ENCODE peak calls at places on chromosomes 13 and 19, in six cellular contexts. Z is IMR-90, O is H9, M is neuronal stem cell, R is trophoblast cell, W is H1. P is an unnamed sample.

GRCh38 chr13:108850706-108851105 is 221.3 kb downstream of the MYO16 start:
- DNase-seq in Z (no peak), O (no peak), M (no peak), R (no peak), W (no peak), P (no peak)

GRCh38 chr13:71124230-71124629 is 742.8 kb downstream of the DACH1 start:
- DNase-seq in Z (no peak), O (no peak), M (no peak), R (no peak), W (no peak), P (no peak)

GRCh38 chr13:50098693-50099092 is 83.4 kb downstream of the KCNRG start:
- DNase-seq in Z (no peak), O (no peak), M (no peak), R (no peak), W (no peak), P (no peak)

GRCh38 chr13:73608157-73608516 is 526.1 kb downstream of the KLF12 start:
- DNase-seq in Z (no peak), O (no peak), M (no peak), R (no peak), W (no peak), P (no peak)

GRCh38 chr19:42078058-42078457 is 2.1 kb downstream of the ZNF574 start:
- DNase-seq in Z (no peak), O (no peak), M (no peak), R (no peak), W (no peak), P (no peak)

GRCh38 chr13:60627071-60627686 is 230.2 kb downstream of the TDRD3 start:
- DNase-seq in Z (peak), O (peak), M (peak), R (peak), W (peak), P (peak)

GRCh38 chr13:66405908-66406802 is 824.0 kb downstream of the PCDH9 start:
- DNase-seq in Z (peak), O (no peak), M (no peak), R (peak), W (no peak), P (peak)

GRCh38 chr19:43574424-43575155 is 737 bp downstream of the XRCC1 start:
- DNase-seq in Z (peak), O (no peak), M (no peak), R (no peak), W (no peak), P (no peak)

GRCh38 chr13:45705936-45706335 is 3.8 kb downstream of the CBY2 start:
- DNase-seq in Z (no peak), O (no peak), M (no peak), R (no peak), W (no peak), P (no peak)

GRCh38 chr19:29662604-29663404 is 2.5 kb upstream of the PLEKHF1 start:
- DNase-seq in Z (peak), O (no peak), M (no peak), R (peak), W (no peak), P (peak)

GRCh38 chr13:109717686-109718085 is 68.7 kb downstream of the IRS2 start:
- DNase-seq in Z (no peak), O (no peak), M (no peak), R (no peak), W (no peak), P (no peak)

GRCh38 chr19:19215792-19216191 is 4.0 kb downstream of the NCAN start:
- DNase-seq in Z (no peak), O (no peak), M (no peak), R (no peak), W (no peak), P (no peak)

GRCh38 chr13:76696370-76696769 is 189.8 kb downstream of the KCTD12 start:
- DNase-seq in Z (peak), O (no peak), M (no peak), R (peak), W (no peak), P (peak)

GRCh38 chr13:40115456-40115855 is 460.0 kb downstream of the COG6 start:
- DNase-seq in Z (no peak), O (no peak), M (no peak), R (no peak), W (no peak), P (no peak)

GRCh38 chr19:35348909-35349611 is 1.4 kb downstream of the FFAR1 start:
- DNase-seq in Z (no peak), O (peak), M (no peak), R (no peak), W (no peak), P (no peak)

GRCh38 chr19:30070970-30071632 is 129.1 kb downstream of the URI1 start:
- DNase-seq in Z (no peak), O (no peak), M (no peak), R (no peak), W (no peak), P (no peak)

GRCh38 chr13:38582133-38582532 is 104.7 kb upstream of the FREM2 start:
- DNase-seq in Z (peak), O (no peak), M (peak), R (peak), W (no peak), P (peak)

GRCh38 chr13:113918580-113918979 is 54.7 kb upstream of the GAS6 start:
- DNase-seq in Z (no peak), O (peak), M (no peak), R (no peak), W (no peak), P (no peak)

GRCh38 chr19:51065221-51065960 is 499 bp upstream of the KLK13 start:
- DNase-seq in Z (no peak), O (peak), M (no peak), R (no peak), W (no peak), P (no peak)

GRCh38 chr19:51063664-51064063 is 1.2 kb downstream of the KLK13 start:
- DNase-seq in Z (no peak), O (peak), M (no peak), R (no peak), W (no peak), P (no peak)

GRCh38 chr19:51066393-51066792 is 1.5 kb upstream of the KLK13 start:
- DNase-seq in Z (no peak), O (peak), M (no peak), R (no peak), W (no peak), P (no peak)

GRCh38 chr19:51064534-51065220 is at the start of gene KLK13:
- DNase-seq in Z (no peak), O (peak), M (no peak), R (no peak), W (peak), P (no peak)

DNA sequence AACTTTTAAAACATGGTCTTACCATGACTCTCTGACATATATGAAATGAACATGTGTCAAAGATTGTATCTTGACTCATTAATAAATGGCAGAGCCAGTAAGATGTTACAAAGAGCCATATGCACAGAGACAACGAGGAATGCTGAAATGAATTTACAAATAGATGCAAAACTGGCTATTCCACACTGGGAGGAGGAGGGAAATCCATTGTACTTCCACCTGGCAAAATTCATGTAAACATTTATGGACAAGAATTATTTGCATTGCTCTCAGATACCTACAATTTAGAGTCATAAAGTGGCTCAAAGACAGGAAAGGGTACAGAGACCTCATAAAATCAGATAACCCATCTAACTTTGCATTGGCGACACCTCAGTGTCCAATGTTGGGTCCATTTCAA is 1.9 kb upstream of the KLK13 start:
- DNase-seq in Z (no peak), O (no peak), M (no peak), R (no peak), W (no peak), P (no peak)
- H3K14ac ChIP-seq in Z (no peak), O (no peak), M (no peak), R (no peak), W (no peak), P (no peak)

DNA sequence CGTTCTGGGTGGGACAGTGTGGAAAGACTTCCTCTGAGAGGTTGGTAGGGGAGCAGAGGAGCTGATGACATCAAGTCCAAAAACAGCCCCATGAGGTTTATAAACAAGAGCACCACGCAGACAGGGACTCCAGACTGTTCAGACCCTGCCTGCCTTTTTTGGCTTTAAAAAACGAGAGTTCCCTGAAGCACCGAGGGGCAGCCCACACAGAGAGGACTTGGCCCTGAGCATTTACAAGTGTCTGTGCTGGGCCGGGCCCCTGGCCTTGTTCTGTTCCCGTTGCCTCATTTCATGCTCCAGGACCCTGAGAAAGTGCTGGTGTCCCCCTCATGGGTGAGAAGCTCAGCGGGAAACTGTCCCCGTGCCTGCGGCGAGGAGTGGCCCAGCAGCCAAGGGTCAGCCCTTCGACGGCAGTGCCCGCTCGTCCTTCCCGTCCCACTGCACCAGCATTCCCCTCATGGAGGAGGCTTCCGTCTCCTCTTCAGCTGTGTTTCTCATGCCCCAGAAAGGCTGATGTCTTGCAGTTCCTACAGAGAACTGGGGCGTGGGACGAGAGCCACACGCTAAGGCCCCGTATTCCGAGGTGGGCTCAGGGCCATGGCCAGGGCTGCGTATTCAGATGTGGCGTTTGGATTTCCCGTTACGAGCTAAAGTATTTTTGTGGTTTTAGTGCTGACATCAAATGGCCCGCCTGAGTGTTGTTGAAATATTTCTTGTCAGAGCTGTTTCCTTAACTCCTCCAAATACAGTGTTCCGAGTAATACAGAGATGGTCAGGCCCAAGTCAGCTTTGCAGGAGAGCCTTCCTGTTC is 93.5 kb downstream of the ATP11A start:
- DNase-seq in Z (peak), O (no peak), M (no peak), R (no peak), W (no peak), P (peak)
- H3K27ac ChIP-seq in Z (peak), O (no peak), M (no peak), R (no peak), W (no peak), P (no peak)

GRCh38 chr19:4405977-4406376 is 3.5 kb downstream of the CHAF1A start:
- DNase-seq in Z (no peak), O (peak), M (no peak), R (no peak), W (no peak), P (no peak)
- H3K14ac ChIP-seq in Z (no peak), O (no peak), M (no peak), R (no peak), W (no peak), P (no peak)

DNA sequence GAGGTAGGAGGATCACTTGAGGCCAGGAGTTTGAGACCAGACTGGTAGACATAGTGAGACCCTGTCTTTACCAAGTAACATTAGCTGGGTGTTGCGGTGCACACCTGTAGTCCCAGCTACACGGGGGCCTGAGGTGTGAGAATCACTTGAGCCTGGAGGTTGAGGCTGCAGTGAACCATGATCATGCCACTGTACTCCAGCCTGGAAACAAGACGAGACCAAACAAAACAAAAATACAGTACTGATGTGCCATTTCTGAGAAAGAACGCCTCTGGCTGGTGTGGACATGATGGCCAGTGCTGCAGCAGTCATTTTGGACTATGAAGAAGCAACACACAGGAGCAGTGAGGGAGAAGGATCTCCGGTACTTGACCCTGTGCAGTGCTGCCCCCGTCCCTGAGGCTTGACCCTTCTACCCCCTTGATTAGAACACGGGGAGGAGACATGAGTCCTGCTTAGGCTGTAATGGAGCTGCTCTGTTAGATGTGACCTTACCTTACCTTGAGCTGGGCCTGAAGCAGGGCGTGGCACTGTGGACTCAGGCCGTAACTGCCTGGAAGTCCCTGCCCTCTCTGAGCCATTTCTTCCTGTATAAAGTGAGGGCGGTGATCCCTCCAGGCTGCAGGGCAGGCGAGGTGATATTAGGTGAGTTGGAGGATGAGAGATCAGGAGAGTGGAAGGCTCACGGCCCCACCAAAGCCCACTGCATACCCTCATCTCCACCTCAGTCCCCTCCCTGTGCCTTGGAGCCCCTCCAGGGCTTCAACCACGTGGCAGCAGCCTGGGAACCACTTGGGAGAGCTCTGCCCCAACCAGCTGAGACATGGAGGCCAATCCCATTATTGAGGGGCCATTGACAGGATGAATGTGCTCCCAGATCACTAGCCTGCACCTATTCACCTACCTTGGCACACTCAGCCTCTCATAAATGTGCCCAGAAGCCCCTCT is 5.9 kb downstream of the RPL18A start:
- DNase-seq in Z (no peak), O (no peak), M (no peak), R (peak), W (no peak), P (no peak)
- H3K27ac ChIP-seq in Z (no peak), O (no peak), M (no peak), R (no peak), W (no peak), P (no peak)

GRCh38 chr19:4773047-4773640 is 18.4 kb upstream of the FEM1A start:
- DNase-seq in Z (no peak), O (no peak), M (no peak), R (no peak), W (no peak), P (no peak)

GRCh38 chr19:4775627-4776152 is 15.8 kb upstream of the FEM1A start:
- DNase-seq in Z (no peak), O (no peak), M (no peak), R (peak), W (no peak), P (no peak)

GRCh38 chr19:4774136-4774535 is 17.4 kb upstream of the FEM1A start:
- DNase-seq in Z (no peak), O (no peak), M (no peak), R (no peak), W (no peak), P (no peak)

GRCh38 chr19:4780860-4781259 is 10.7 kb upstream of the FEM1A start:
- DNase-seq in Z (no peak), O (no peak), M (no peak), R (no peak), W (no peak), P (no peak)

GRCh38 chr19:4776436-4777205 is 14.9 kb upstream of the FEM1A start:
- DNase-seq in Z (no peak), O (no peak), M (no peak), R (peak), W (no peak), P (no peak)
- H3K14ac ChIP-seq in Z (no peak), O (no peak), M (peak), R (no peak), W (no peak), P (no peak)

GRCh38 chr13:102236830-102237621 is 164.8 kb downstream of the FGF14 start:
- DNase-seq in Z (no peak), O (no peak), M (no peak), R (no peak), W (no peak), P (no peak)
- H3K27ac ChIP-seq in Z (no peak), O (no peak), M (no peak), R (no peak), W (no peak), P (no peak)

P was measured in mesenchymal stem cell.